ENCODE peak calls at places on chromosomes 6 and 20, in ten cellular contexts. P is A673, Z is cardiac fibroblast, L is psoas muscle, X is endothelial cell of umbilical vein, F is PC-3, H is PC-9, U is cardiac muscle cell, Y is breast epithelium, A is kidney epithelial cell. C is an unnamed sample.

GRCh38 chr6:82570083-82570482 is 206.5 kb downstream of the TPBG start:
- DNase-seq in Y (no peak), P (peak), X (no peak), A (no peak), Z (no peak), F (peak), U (no peak), L (no peak), H (no peak), C (no peak)

GRCh38 chr20:64099086-64099786 is 8.1 kb downstream of the NPBWR2 start:
- DNase-seq in F (no peak), H (no peak), U (no peak), Z (no peak), A (no peak), P (no peak), L (no peak), Y (no peak), X (no peak), C (no peak)

GRCh38 chr6:27863962-27864905 is 48.0 kb downstream of the OR2B2 start:
- DNase-seq in U (no peak), X (peak), H (no peak), Y (no peak), L (no peak), P (peak), A (no peak), Z (peak), F (no peak), C (no peak)

GRCh38 chr20:51712501-51713212 is 55.5 kb downstream of the ATP9A start:
- DNase-seq in F (peak), U (peak), X (peak), H (no peak), L (no peak), P (peak), Y (no peak), Z (peak), A (no peak), C (no peak)

GRCh38 chr6:142929751-142930358 is 15.1 kb downstream of the HIVEP2 start:
- DNase-seq in F (no peak), A (no peak), X (no peak), U (no peak), P (no peak), L (no peak), Y (no peak), Z (peak), H (no peak), C (no peak)

GRCh38 chr20:59184880-59185447 is 21.3 kb downstream of the ZNF831 start:
- DNase-seq in U (no peak), L (no peak), F (peak), A (no peak), Z (peak), X (no peak), P (no peak), Y (no peak), H (no peak), C (no peak)

GRCh38 chr6:26445934-26446667 is 5.8 kb downstream of the BTN3A3 start:
- DNase-seq in X (no peak), Z (no peak), P (no peak), H (no peak), A (no peak), Y (no peak), L (no peak), F (no peak), U (no peak), C (no peak)

GRCh38 chr6:24387818-24388217 is 14.9 kb upstream of the MRS2 start:
- DNase-seq in F (no peak), Y (no peak), Z (no peak), P (no peak), L (no peak), U (no peak), A (no peak), H (no peak), X (no peak), C (no peak)

GRCh38 chr6:116992546-116992945 is 115.5 kb downstream of the RFX6 start:
- DNase-seq in H (no peak), A (no peak), X (no peak), Y (no peak), L (no peak), Z (no peak), U (no peak), P (no peak), F (no peak), C (no peak)

GRCh38 chr6:169204167-169204566 is 49.5 kb downstream of the THBS2 start:
- DNase-seq in P (no peak), A (no peak), Y (no peak), Z (no peak), F (no peak), U (no peak), X (no peak), L (no peak), H (no peak), C (no peak)

GRCh38 chr6:21859193-21859735 is 265.7 kb downstream of the SOX4 start:
- DNase-seq in Y (no peak), A (no peak), L (no peak), F (no peak), U (no peak), H (no peak), P (no peak), X (no peak), Z (no peak), C (no peak)

GRCh38 chr20:7855545-7855944 is 84.7 kb downstream of the HAO1 start:
- DNase-seq in U (no peak), L (no peak), F (peak), X (no peak), Z (peak), A (no peak), Y (no peak), H (no peak), P (no peak), C (no peak)

GRCh38 chr6:41705996-41706835 is 29.2 kb downstream of the TFEB start:
- DNase-seq in L (peak), H (peak), F (peak), A (no peak), Y (peak), X (peak), Z (peak), U (peak), P (peak), C (no peak)

GRCh38 chr20:49230575-49231211 is 11.5 kb downstream of the DDX27 start:
- DNase-seq in Y (peak), A (no peak), H (no peak), X (no peak), Z (no peak), P (no peak), L (no peak), F (no peak), U (no peak), C (no peak)

GRCh38 chr20:34374209-34374749 is 11.2 kb downstream of the ITCH start:
- DNase-seq in P (no peak), A (no peak), U (no peak), X (no peak), Y (no peak), H (no peak), L (no peak), F (no peak), Z (no peak), C (no peak)

GRCh38 chr20:17873410-17874270 is 95.0 kb downstream of the SNX5 start:
- DNase-seq in H (peak), A (no peak), Y (peak), L (peak), F (peak), U (peak), P (peak), Z (peak), X (peak), C (peak)

GRCh38 chr20:25299801-25300200 is 51.9 kb downstream of the PYGB start:
- DNase-seq in A (no peak), X (no peak), F (peak), U (no peak), Y (no peak), L (no peak), Z (no peak), H (peak), P (no peak), C (no peak)

GRCh38 chr6:16948376-16948775 is 153.5 kb upstream of the STMND1 start:
- DNase-seq in L (no peak), P (no peak), Y (no peak), X (no peak), F (no peak), Z (no peak), U (no peak), H (no peak), A (no peak), C (no peak)

GRCh38 chr6:44057238-44057930 is 69.9 kb downstream of the MRPL14 start:
- DNase-seq in X (no peak), A (no peak), F (no peak), Z (peak), L (no peak), H (no peak), P (no peak), Y (no peak), U (no peak), C (no peak)

GRCh38 chr6:44058617-44059358 is 68.5 kb downstream of the MRPL14 start:
- DNase-seq in H (peak), A (peak), U (no peak), L (peak), X (peak), P (no peak), Z (peak), Y (peak), F (peak), C (peak)

GRCh38 chr6:44056392-44057237 is 70.6 kb downstream of the MRPL14 start:
- DNase-seq in Z (peak), P (peak), L (peak), H (no peak), F (no peak), U (no peak), X (peak), A (no peak), Y (no peak), C (no peak)

GRCh38 chr6:44059359-44060342 is 67.6 kb downstream of the MRPL14 start:
- DNase-seq in F (peak), L (no peak), A (no peak), Y (peak), P (no peak), H (no peak), Z (peak), X (peak), U (no peak), C (no peak)

DNA sequence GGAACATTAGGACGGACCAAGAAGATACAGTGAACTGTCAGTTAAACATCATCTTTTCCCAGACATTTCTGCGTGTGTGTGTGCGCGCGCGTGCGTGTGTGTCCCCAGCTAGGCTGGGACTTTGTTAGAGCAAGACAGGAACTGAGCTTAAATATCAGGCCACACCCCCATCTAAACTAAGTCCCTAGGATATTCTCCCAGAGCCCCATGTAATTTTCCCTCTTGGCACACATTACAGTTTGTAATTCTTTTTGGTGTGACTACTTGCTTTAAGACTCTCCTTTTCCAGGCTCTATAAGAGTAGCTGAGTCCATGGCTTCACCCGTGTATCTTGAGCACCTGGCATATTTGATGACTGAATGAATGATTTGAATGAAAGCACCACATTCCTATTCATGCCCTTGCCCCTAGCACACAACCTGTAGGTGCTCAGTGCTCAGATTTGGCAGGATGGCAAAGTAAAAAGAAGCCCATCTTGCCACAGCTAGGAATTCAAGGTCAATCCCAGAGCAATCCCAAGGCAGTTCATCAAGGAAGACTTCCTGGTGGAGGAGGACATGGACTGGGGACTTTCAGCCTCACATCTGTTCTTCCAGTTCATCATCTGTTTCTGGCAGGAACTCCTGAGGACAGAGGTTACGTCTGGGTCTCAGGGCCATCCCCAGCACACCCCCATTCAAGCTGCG is 69.2 kb downstream of the MRPL14 start:
- DNase-seq in P (no peak), H (no peak), Z (peak), A (no peak), L (no peak), U (no peak), Y (no peak), F (peak), X (no peak), C (no peak)
- H3K4me3 ChIP-seq in P (no peak), H (no peak), Z (no peak), A (no peak), L (no peak), U (no peak), Y (no peak), F (no peak), X (no peak), C (no peak)

DNA sequence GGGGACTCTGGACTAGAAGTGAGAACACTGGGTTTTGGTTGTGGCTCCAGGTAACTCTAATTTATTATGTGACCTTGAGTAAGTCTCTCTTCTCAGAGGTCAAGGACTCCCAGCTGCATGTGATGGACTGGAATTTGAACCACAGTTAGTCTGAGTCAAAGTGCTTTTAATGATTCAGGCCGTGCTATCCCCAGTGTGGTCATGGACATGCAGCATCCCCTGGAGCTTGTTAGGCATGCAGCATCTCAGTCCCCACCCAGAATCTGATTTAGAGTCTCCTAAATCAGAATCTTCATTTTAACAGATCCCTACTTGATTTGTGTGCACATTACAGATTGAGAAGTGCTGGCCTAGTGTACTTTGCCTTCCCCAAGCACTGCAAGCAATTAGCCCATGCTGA is 74.2 kb downstream of the TOX2 start:
- DNase-seq in Y (no peak), X (no peak), Z (peak), U (no peak), H (no peak), F (no peak), A (no peak), L (no peak), P (no peak), C (no peak)
- TF ChIP-seq CTCF in Y (no peak), X (no peak), Z (no peak), U (no peak), H (no peak), F (no peak), A (no peak), L (no peak), P (no peak), C (no peak)

DNA sequence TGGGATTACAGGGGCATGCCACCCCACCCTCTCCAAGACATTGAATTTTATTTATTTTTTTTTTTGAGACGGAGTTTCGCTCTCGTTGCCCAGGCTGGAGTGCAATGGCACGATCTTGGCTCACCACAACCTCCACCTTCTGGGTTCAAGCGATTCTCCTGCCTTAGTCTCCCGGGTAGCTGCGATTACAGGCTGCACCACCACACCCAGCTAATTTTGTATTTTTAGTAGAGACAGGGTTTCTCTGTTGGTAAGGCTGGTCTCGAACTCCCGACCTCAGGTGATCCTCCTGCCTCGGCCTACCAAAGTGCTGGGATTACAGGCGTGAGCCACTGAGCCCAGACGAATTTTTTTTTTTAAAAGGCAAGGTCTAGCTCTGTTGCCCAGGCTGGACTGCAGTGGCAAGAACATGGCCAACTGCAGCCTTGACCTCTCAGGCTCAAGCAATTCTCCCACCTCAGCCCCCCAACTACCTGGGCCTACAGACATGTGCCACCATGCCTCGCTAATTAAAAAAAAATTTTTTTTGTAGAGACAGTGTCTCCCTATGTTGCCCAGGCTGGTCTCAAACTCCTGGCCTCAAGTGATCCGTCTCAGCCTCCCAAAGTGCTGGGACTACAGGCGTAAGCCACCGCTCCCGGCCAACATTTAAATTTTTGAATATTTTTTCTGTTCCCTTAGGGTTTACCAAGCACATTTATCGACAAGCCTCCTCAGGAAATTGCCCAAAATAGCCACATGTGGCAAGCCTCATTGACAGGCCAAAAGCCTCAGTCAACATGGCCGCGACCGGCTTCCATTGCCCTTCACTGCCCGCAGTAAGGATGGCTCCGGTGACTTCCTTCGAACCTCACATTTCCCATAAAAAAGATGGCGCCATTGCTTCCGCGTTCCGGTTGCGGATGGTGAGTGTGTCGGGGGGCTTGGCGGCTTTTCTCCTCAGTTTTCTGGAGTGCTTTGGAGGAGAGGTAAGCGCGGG is at the start of gene SHLD1:
- DNase-seq in P (peak), H (peak), Z (peak), U (peak), X (peak), F (peak), L (peak), A (peak), Y (peak), C (no peak)
- H3K4me3 ChIP-seq in P (peak), H (peak), Z (peak), U (peak), X (peak), F (peak), L (peak), A (peak), Y (peak), C (peak)

DNA sequence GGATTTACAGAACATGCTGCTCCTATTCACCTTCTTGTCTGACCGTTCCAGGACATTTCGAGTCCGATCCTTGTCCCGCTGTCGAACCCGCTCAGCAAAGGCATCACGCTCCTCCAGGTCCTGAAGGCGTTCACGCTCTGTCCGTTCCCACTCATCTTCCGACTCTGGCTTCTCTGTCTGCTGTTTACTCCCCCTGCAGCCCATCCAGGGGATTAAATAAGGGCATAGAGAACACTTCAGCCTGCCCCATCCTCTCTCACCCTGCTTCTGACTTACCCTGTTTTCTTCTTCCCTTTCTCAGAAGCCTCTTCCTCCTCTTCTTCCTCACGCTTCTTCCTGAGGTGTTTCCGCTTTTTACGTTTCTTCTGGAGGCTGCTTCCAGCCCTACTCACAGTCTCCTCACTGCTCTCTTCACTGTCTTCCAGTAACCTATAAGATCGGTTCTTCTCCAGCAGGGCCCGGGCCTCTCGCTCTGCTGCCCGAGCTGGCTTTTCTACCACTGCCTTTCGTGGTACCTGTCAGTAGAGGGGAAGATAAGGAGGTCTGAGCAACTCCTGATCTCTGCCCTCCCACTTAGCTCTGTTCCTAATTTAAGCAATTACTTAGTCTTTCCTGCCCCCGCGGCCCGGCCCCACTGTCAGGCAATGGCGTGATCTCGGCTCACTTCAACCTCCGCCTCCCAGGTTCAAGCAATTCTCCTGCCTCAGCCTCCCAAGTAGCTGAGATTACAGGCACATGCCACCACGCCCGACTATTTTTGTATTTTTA is 1.9 kb downstream of the DHX16 start:
- DNase-seq in X (no peak), P (no peak), L (no peak), Z (no peak), U (no peak), H (no peak), Y (no peak), A (no peak), F (no peak), C (no peak)
- TF ChIP-seq CTCF in X (peak), P (peak), L (no peak), Z (peak), U (peak), H (no peak), Y (no peak), A (peak), F (peak), C (peak)

GRCh38 chr6:150026976-150027805 is 1.9 kb upstream of the RAET1L start:
- DNase-seq in Y (no peak), X (no peak), F (no peak), L (no peak), U (no peak), Z (no peak), P (no peak), H (no peak), A (no peak), C (no peak)

GRCh38 chr6:150028799-150029198 is 3.5 kb upstream of the RAET1L start:
- DNase-seq in P (no peak), X (no peak), Z (no peak), U (no peak), Y (no peak), L (no peak), F (no peak), A (no peak), H (no peak), C (no peak)

GRCh38 chr6:150024646-150025155 is 631 bp downstream of the RAET1L start:
- DNase-seq in Z (no peak), A (no peak), H (no peak), Y (no peak), U (no peak), L (no peak), X (no peak), F (no peak), P (no peak), C (no peak)

GRCh38 chr6:150027806-150028565 is 2.7 kb upstream of the RAET1L start:
- DNase-seq in Y (no peak), F (no peak), L (no peak), U (no peak), Z (no peak), P (no peak), A (no peak), H (no peak), X (no peak), C (no peak)

GRCh38 chr6:150025201-150025917 is at the start of gene RAET1L:
- DNase-seq in Y (peak), X (peak), P (peak), Z (peak), U (no peak), F (peak), A (peak), H (peak), L (no peak), C (no peak)
- H3K4me3 ChIP-seq in Y (peak), X (no peak), P (peak), Z (peak), U (no peak), F (peak), A (peak), H (peak), L (peak), C (peak)

C was measured in epithelial cell of proximal tubule.